ENCODE peak calls at places on chromosome 6, in four cellular contexts. One of them, this sample, is unnamed.

GRCh38 chr6:123804771-123805540 is 1.3 kb downstream of the NKAIN2 start:
- DNase-seq in cerebellum: no peak
- DNase-seq in D341Med: no peak
- DNase-seq in AG10803: no peak
- DNase-seq in this sample: no peak

GRCh38 chr6:193773-194310 is 98.4 kb upstream of the DUSP22 start:
- DNase-seq in cerebellum: no peak
- DNase-seq in D341Med: no peak
- DNase-seq in AG10803: no peak
- DNase-seq in this sample: no peak

GRCh38 chr6:75230484-75231325 is 12.9 kb downstream of the COX7A2 start:
- DNase-seq in cerebellum: peak; percentile 56
- DNase-seq in D341Med: peak; percentile 61
- DNase-seq in AG10803: peak; percentile 76
- DNase-seq in this sample: no peak

GRCh38 chr6:137883400-137883888 is 16.4 kb downstream of the TNFAIP3 start:
- DNase-seq in cerebellum: no peak
- DNase-seq in D341Med: no peak
- DNase-seq in AG10803: peak; percentile 41
- DNase-seq in this sample: peak; percentile 50

GRCh38 chr6:113433506-113433991 is 423.6 kb upstream of the MARCKS start:
- DNase-seq in cerebellum: no peak
- DNase-seq in D341Med: no peak
- DNase-seq in AG10803: peak; percentile 97
- DNase-seq in this sample: peak; percentile 86

GRCh38 chr6:116827561-116828240 is 1.2 kb downstream of the GPRC6A start:
- DNase-seq in cerebellum: no peak
- DNase-seq in D341Med: no peak
- DNase-seq in AG10803: no peak
- DNase-seq in this sample: no peak

GRCh38 chr6:13454286-13455221 is 32.8 kb downstream of the GFOD1 start:
- DNase-seq in cerebellum: no peak
- DNase-seq in D341Med: no peak
- DNase-seq in AG10803: peak; percentile 81
- DNase-seq in this sample: no peak

GRCh38 chr6:139635401-139636130 is 261.1 kb upstream of the CITED2 start:
- DNase-seq in cerebellum: no peak
- DNase-seq in D341Med: no peak
- DNase-seq in AG10803: no peak
- DNase-seq in this sample: no peak

GRCh38 chr6:144953552-144954240 is 668.6 kb downstream of the UTRN start:
- DNase-seq in cerebellum: no peak
- DNase-seq in D341Med: no peak
- DNase-seq in AG10803: peak; percentile 84
- DNase-seq in this sample: no peak

This sample was measured in upper lobe of left lung.